ENCODE peak calls at places on chromosomes 7 and 10, in six cellular contexts. R is stomach, S is AG10803, D is kidney epithelial cell, T is cardiac muscle cell, G is mucosa of descending colon. W is an unnamed sample.

GRCh38 chr7:128427289-128427891 is 17.6 kb upstream of the IMPDH1 start:
- DNase-seq in D (no peak), G (no peak), R (peak; percentile 46), T (peak; percentile 65), S (peak; percentile 58), W (peak; percentile 36)

GRCh38 chr10:36722777-36723176 is 402.6 kb upstream of the ANKRD30A start:
- DNase-seq in R (no peak), T (no peak), D (no peak), S (no peak), G (no peak), W (no peak)

GRCh38 chr10:24642921-24643678 is 80.6 kb downstream of the ARHGAP21 start:
- DNase-seq in G (no peak), R (no peak), D (peak; percentile 38), T (peak; percentile 34), S (peak; percentile 90), W (peak; percentile 71)

GRCh38 chr7:118517275-118517674 is 292.8 kb downstream of the ANKRD7 start:
- DNase-seq in S (no peak), G (no peak), D (peak; percentile 18), T (peak; percentile 11), R (no peak), W (no peak)

GRCh38 chr7:7098280-7098818 is 84.0 kb upstream of the C1GALT1 start:
- DNase-seq in G (no peak), S (no peak), T (no peak), D (no peak), R (no peak), W (no peak)

GRCh38 chr7:128121731-128122576 is 90.7 kb upstream of the LRRC4 start:
- DNase-seq in S (peak; percentile 16), R (no peak), D (peak; percentile 12), T (no peak), G (no peak), W (no peak)

GRCh38 chr10:8428654-8429053 is 374.2 kb downstream of the GATA3 start:
- DNase-seq in R (no peak), D (no peak), T (no peak), S (no peak), G (no peak), W (no peak)

GRCh38 chr7:117871778-117872538 is 1.3 kb downstream of the CTTNBP2 start:
- DNase-seq in T (peak; percentile 72), D (no peak), R (no peak), S (no peak), G (peak; percentile 27), W (no peak)

GRCh38 chr10:110209926-110210662 is 2.7 kb downstream of the MXI1 start:
- DNase-seq in R (peak; percentile 71), T (peak; percentile 72), D (no peak), S (peak; percentile 60), G (peak; percentile 76), W (no peak)

GRCh38 chr10:5527332-5528200 is 2.8 kb downstream of the CALML3 start:
- DNase-seq in S (no peak), G (peak; percentile 31), R (peak; percentile 25), T (no peak), D (no peak), W (no peak)

GRCh38 chr10:33421789-33422188 is 87.3 kb upstream of the NRP1 start:
- DNase-seq in T (no peak), S (peak; percentile 95), D (peak; percentile 92), R (no peak), G (no peak), W (no peak)

GRCh38 chr10:115931301-115931700 is 341.7 kb downstream of the GFRA1 start:
- DNase-seq in G (no peak), T (no peak), R (no peak), D (no peak), S (no peak), W (no peak)

GRCh38 chr7:610141-610530 is 90.5 kb upstream of the PDGFA start:
- DNase-seq in G (no peak), S (no peak), D (no peak), T (no peak), R (no peak), W (no peak)

GRCh38 chr10:132665946-132666732 is 119.8 kb downstream of the NKX6-2 start:
- DNase-seq in R (no peak), D (peak; percentile 85), T (no peak), S (peak; percentile 84), G (no peak), W (no peak)

GRCh38 chr7:63072806-63073205 is 925.8 kb upstream of the ZNF722 start:
- DNase-seq in D (no peak), S (no peak), G (no peak), T (no peak), R (no peak), W (no peak)

GRCh38 chr7:50614721-50615518 is 49.7 kb upstream of the DDC start:
- DNase-seq in S (no peak), G (peak; percentile 60), D (no peak), R (no peak), T (peak; percentile 36), W (no peak)

GRCh38 chr10:71963756-71964668 is at the start of gene CHST3:
- DNase-seq in S (peak; percentile 76), D (no peak), R (peak; percentile 69), T (peak; percentile 77), G (peak; percentile 58), W (no peak)

GRCh38 chr7:40380111-40380510 is 245.3 kb downstream of the SUGCT start:
- DNase-seq in R (no peak), T (no peak), D (no peak), G (no peak), S (no peak), W (no peak)

GRCh38 chr7:65927489-65928448 is 54.2 kb downstream of the GUSB start:
- DNase-seq in T (peak; percentile 25), G (peak; percentile 33), R (no peak), S (no peak), D (no peak), W (no peak)

GRCh38 chr10:24374134-24374915 is 165.4 kb downstream of the KIAA1217 start:
- DNase-seq in R (no peak), S (peak; percentile 84), G (no peak), T (no peak), D (no peak), W (no peak)

GRCh38 chr10:87861953-87862643 is 1.2 kb downstream of the KLLN start:
- DNase-seq in G (peak; percentile 98), R (peak; percentile 98), D (peak; percentile 72), T (peak; percentile 98), S (peak; percentile 99), W (peak; percentile 98)

GRCh38 chr7:32316831-32317230 is 173.3 kb downstream of the LSM5 start:
- DNase-seq in S (peak; percentile 28), R (no peak), G (no peak), T (no peak), D (no peak), W (no peak)

GRCh38 chr7:32319019-32319382 is 171.2 kb downstream of the LSM5 start:
- DNase-seq in D (no peak), S (no peak), R (no peak), T (no peak), G (no peak), W (no peak)

GRCh38 chr7:32323687-32324086 is 166.5 kb downstream of the LSM5 start:
- DNase-seq in S (no peak), T (no peak), R (no peak), G (no peak), D (no peak), W (no peak)

GRCh38 chr7:32318300-32319018 is 171.7 kb downstream of the LSM5 start:
- DNase-seq in S (no peak), D (no peak), G (no peak), R (no peak), T (no peak), W (no peak)
- H3K4me3 ChIP-seq in S (no peak overlapping the region), D (no peak overlapping the region), G (no peak overlapping the region), R (peak overlapping the region; percentile 25), T (no peak overlapping the region), W (no peak overlapping the region)

GRCh38 chr7:100586266-100587025 is at the start of gene FBXO24:
- DNase-seq in R (peak; percentile 99), S (peak; percentile 100), T (peak; percentile 100), D (peak; percentile 98), G (peak; percentile 100), W (peak; percentile 99)

GRCh38 chr7:100588438-100588837 is 2.3 kb downstream of the FBXO24 start:
- DNase-seq in D (no peak), S (peak; percentile 29), T (peak; percentile 39), R (no peak), G (no peak), W (no peak)

GRCh38 chr7:100589341-100589935 is 3.3 kb downstream of the FBXO24 start:
- DNase-seq in G (peak; percentile 26), D (no peak), S (no peak), R (no peak), T (no peak), W (no peak)

GRCh38 chr7:100591596-100591995 is 5.5 kb downstream of the FBXO24 start:
- DNase-seq in D (no peak), S (no peak), T (no peak), G (no peak), R (no peak), W (no peak)

GRCh38 chr7:100590077-100590737 is 4.1 kb downstream of the FBXO24 start:
- DNase-seq in S (no peak), G (peak; percentile 18), R (no peak), T (no peak), D (no peak), W (no peak)
- H3K4me3 ChIP-seq in S (no peak overlapping the region), G (no peak overlapping the region), R (no peak overlapping the region), T (no peak overlapping the region), D (no peak overlapping the region), W (no peak overlapping the region)

DNA sequence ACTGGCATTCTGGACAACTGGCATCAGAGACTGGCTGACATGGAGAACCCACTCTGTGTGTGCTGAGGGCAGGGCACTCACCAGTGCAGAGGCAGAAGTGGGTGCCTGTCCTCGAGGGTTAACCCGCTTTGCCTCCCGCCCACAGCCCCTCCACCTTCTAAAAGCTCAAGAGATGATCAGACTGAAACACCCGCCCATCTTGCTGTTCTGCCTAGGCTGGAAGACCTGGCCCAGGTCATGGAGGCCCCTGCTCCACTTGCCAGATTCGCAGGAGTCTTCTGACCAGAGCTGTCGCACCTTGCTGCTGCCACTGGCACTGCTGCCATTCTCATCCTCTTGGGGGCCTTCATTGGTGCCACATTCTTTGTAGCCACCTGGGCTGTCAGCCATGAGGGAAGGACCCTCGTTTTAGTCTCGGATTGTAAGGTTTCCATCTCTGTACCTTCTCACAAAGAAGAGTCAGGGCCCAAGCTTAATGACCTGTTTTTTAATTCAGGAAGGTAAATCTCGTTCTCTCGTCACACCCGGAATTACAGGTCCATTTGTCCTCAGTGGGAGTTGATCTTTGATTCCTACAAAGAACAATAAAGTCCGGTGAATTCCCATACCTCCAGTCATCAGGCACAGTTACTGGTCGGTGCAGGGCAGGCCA is 1.9 kb downstream of the CYREN start:
- DNase-seq in T (no peak), R (no peak), S (no peak), D (no peak), G (no peak), W (no peak)
- H3K4me3 ChIP-seq in T (no peak overlapping the region), R (peak overlapping the region; percentile 73), S (peak overlapping the region; percentile 81), D (no peak overlapping the region), G (no peak overlapping the region), W (peak overlapping the region; percentile 81)

DNA sequence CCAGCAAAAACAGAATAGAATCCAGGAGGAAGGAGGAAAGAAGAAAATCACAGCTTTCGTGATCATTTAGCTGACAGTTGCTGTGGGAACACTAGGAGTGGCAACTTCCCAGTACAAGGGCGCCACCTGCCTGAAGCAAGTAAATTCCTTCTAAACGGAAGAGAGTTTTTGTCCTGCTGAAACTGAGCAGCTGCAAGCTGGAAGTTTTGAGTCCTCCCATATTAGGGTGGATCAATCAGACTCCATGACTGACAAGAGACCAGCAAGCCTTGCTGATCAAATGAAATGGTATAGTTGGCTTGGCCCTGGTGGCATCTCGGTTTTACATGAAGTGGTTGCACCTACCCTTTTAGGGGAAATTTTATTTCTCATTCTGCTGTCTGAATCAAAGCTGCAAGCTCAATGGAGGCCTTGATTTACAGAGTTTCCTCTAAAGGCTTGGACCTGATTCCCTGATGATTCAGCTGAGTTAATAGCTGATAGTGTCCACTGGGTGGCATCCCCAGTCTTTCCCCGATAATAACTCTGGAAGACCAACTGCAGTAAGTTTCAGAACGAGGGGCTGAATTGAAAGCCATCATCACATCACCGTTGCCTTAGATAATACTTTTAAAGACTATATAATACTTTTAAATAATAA is 299.6 kb downstream of the HGF start:
- DNase-seq in D (peak; percentile 25), G (peak; percentile 79), S (peak; percentile 82), T (peak; percentile 81), R (peak; percentile 74), W (peak; percentile 73)
- H3K4me3 ChIP-seq in D (no peak overlapping the region), G (no peak overlapping the region), S (no peak overlapping the region), T (no peak overlapping the region), R (no peak overlapping the region), W (no peak overlapping the region)

W was measured in HCT116.